ENCODE peak calls at places on chromosome 19, in nine cellular contexts. I, G, P, Q, Z, Y, A, T and S are unnamed samples.

GRCh38 chr19:45558399-45558878 is 26.2 kb downstream of the OPA3 start:
- DNase-seq in I (peak), G (peak), P (no peak), Q (peak), Z (no peak), Y (peak), A (peak), T (peak), S (peak)

GRCh38 chr19:29687244-29687896 is 22.1 kb downstream of the PLEKHF1 start:
- DNase-seq in I (peak), G (peak), P (peak), Q (no peak), Z (peak), Y (no peak), A (no peak), T (no peak), S (no peak)

GRCh38 chr19:42219812-42220750 is at the start of gene ZNF526:
- DNase-seq in I (peak), G (peak), P (peak), Q (peak), Z (peak), Y (peak), A (peak), T (peak), S (peak)

GRCh38 chr19:51296331-51297093 is 14.9 kb upstream of the IGLON5 start:
- DNase-seq in I (no peak), G (no peak), P (no peak), Q (no peak), Z (no peak), Y (no peak), A (no peak), T (no peak), S (no peak)

GRCh38 chr19:35704218-35704617 is at the start of gene ZBTB32:
- DNase-seq in I (peak), G (peak), P (no peak), Q (no peak), Z (peak), Y (no peak), A (peak), T (no peak), S (no peak)

GRCh38 chr19:29404015-29404414 is 121.8 kb upstream of the VSTM2B start:
- DNase-seq in I (no peak), G (no peak), P (no peak), Q (no peak), Z (no peak), Y (no peak), A (no peak), T (peak), S (no peak)

GRCh38 chr19:38321646-38322323 is 2.1 kb downstream of the KCNK6 start:
- DNase-seq in I (no peak), G (no peak), P (no peak), Q (no peak), Z (no peak), Y (no peak), A (no peak), T (no peak), S (no peak)

GRCh38 chr19:5445071-5445470 is 10.1 kb upstream of the ZNRF4 start:
- DNase-seq in I (no peak), G (no peak), P (no peak), Q (no peak), Z (no peak), Y (no peak), A (no peak), T (no peak), S (no peak)

GRCh38 chr19:46670874-46671273 is 9.9 kb upstream of the DACT3 start:
- DNase-seq in I (no peak), G (no peak), P (no peak), Q (no peak), Z (peak), Y (no peak), A (no peak), T (no peak), S (no peak)

GRCh38 chr19:56951672-56952071 is 111.1 kb upstream of the PEG3 start:
- DNase-seq in I (no peak), G (no peak), P (no peak), Q (no peak), Z (no peak), Y (no peak), A (no peak), T (no peak), S (no peak)

GRCh38 chr19:4916292-4917082 is 7.2 kb downstream of the UHRF1 start:
- DNase-seq in I (no peak), G (peak), P (no peak), Q (no peak), Z (no peak), Y (no peak), A (no peak), T (no peak), S (no peak)

GRCh38 chr19:16143399-16144215 is at the start of gene HSH2D:
- DNase-seq in I (no peak), G (peak), P (no peak), Q (no peak), Z (no peak), Y (peak), A (peak), T (no peak), S (no peak)

GRCh38 chr19:40494191-40494838 is 27.5 kb downstream of the SPTBN4 start:
- DNase-seq in I (no peak), G (no peak), P (no peak), Q (no peak), Z (no peak), Y (no peak), A (no peak), T (no peak), S (no peak)

GRCh38 chr19:34193876-34194275 is 21.6 kb downstream of the LSM14A start:
- DNase-seq in I (no peak), G (no peak), P (no peak), Q (no peak), Z (no peak), Y (no peak), A (no peak), T (no peak), S (no peak)

GRCh38 chr19:42480335-42481095 is 37.8 kb upstream of the CXCL17 start:
- DNase-seq in I (no peak), G (peak), P (no peak), Q (no peak), Z (peak), Y (no peak), A (no peak), T (no peak), S (peak)

GRCh38 chr19:31261651-31262331 is 87.4 kb downstream of the TSHZ3 start:
- DNase-seq in I (no peak), G (no peak), P (no peak), Q (no peak), Z (no peak), Y (no peak), A (peak), T (no peak), S (no peak)

GRCh38 chr19:2255112-2255845 is 938 bp downstream of the JSRP1 start:
- DNase-seq in I (no peak), G (no peak), P (no peak), Q (no peak), Z (no peak), Y (no peak), A (no peak), T (peak), S (no peak)

GRCh38 chr19:46904114-46905060 is 43.6 kb downstream of the ARHGAP35 start:
- DNase-seq in I (no peak), G (no peak), P (no peak), Q (no peak), Z (peak), Y (no peak), A (no peak), T (no peak), S (no peak)

GRCh38 chr19:34373601-34374288 is 8.7 kb downstream of the GPI start:
- DNase-seq in I (no peak), G (no peak), P (no peak), Q (no peak), Z (no peak), Y (no peak), A (no peak), T (no peak), S (no peak)

GRCh38 chr19:53908933-53909415 is at the start of gene CACNG7:
- DNase-seq in I (no peak), G (no peak), P (no peak), Q (no peak), Z (no peak), Y (no peak), A (no peak), T (no peak), S (no peak)

GRCh38 chr19:2476451-2477140 is 669 bp downstream of the GADD45B start:
- DNase-seq in I (no peak), G (peak), P (no peak), Q (no peak), Z (peak), Y (no peak), A (peak), T (peak), S (no peak)

GRCh38 chr19:10518444-10519361 is 1.5 kb upstream of the S1PR5 start:
- DNase-seq in I (no peak), G (no peak), P (no peak), Q (no peak), Z (no peak), Y (no peak), A (no peak), T (no peak), S (no peak)

GRCh38 chr19:18460313-18460712 is 22.4 kb upstream of the ISYNA1 start:
- DNase-seq in I (no peak), G (no peak), P (no peak), Q (no peak), Z (peak), Y (no peak), A (no peak), T (no peak), S (no peak)